ENCODE peak calls at places on chromosomes 7 and 10, in ten cellular contexts. One of them, this sample, is unnamed.
A peak's percentile ranks its signal among the peaks of the same experiment; 100 is the strongest.

GRCh38 chr10:95359466-95359865 is 68.7 kb upstream of the PDLIM1 start:
- DNase-seq in HCT116: no peak
- DNase-seq in H1: no peak
- DNase-seq in transverse colon: no peak
- DNase-seq in stomach: no peak
- DNase-seq in Panc1: no peak
- DNase-seq in upper lobe of left lung: no peak
- DNase-seq in GM23338: no peak
- DNase-seq in breast epithelium: no peak
- DNase-seq in SK-N-SH: no peak
- DNase-seq in this sample: no peak

GRCh38 chr7:28132959-28133745 is 47.4 kb downstream of the JAZF1 start:
- DNase-seq in HCT116: no peak
- DNase-seq in H1: no peak
- DNase-seq in transverse colon: no peak
- DNase-seq in stomach: no peak
- DNase-seq in Panc1: no peak
- DNase-seq in upper lobe of left lung: no peak
- DNase-seq in GM23338: no peak
- DNase-seq in breast epithelium: no peak
- DNase-seq in SK-N-SH: peak; percentile 41
- DNase-seq in this sample: no peak

GRCh38 chr10:51629969-51630617 is 69.3 kb downstream of the CSTF2T start:
- DNase-seq in HCT116: no peak
- DNase-seq in H1: no peak
- DNase-seq in transverse colon: no peak
- DNase-seq in stomach: no peak
- DNase-seq in Panc1: no peak
- DNase-seq in upper lobe of left lung: no peak
- DNase-seq in GM23338: no peak
- DNase-seq in breast epithelium: no peak
- DNase-seq in SK-N-SH: no peak
- DNase-seq in this sample: no peak

GRCh38 chr10:43846187-43846680 is 197.6 kb upstream of the ZNF32 start:
- DNase-seq in HCT116: no peak
- DNase-seq in H1: no peak
- DNase-seq in transverse colon: no peak
- DNase-seq in stomach: no peak
- DNase-seq in Panc1: no peak
- DNase-seq in upper lobe of left lung: no peak
- DNase-seq in GM23338: no peak
- DNase-seq in breast epithelium: no peak
- DNase-seq in SK-N-SH: no peak
- DNase-seq in this sample: no peak

GRCh38 chr7:114084381-114085312 is 165.8 kb upstream of the PPP1R3A start:
- DNase-seq in HCT116: no peak
- DNase-seq in H1: no peak
- DNase-seq in transverse colon: peak; percentile 72
- DNase-seq in stomach: peak; percentile 50
- DNase-seq in Panc1: no peak
- DNase-seq in upper lobe of left lung: peak; percentile 37
- DNase-seq in GM23338: peak; percentile 58
- DNase-seq in breast epithelium: peak; percentile 27
- DNase-seq in SK-N-SH: peak; percentile 44
- DNase-seq in this sample: peak; percentile 74

GRCh38 chr10:31064334-31064733 is 32.7 kb upstream of the ZNF438 start:
- DNase-seq in HCT116: no peak
- DNase-seq in H1: no peak
- DNase-seq in transverse colon: no peak
- DNase-seq in stomach: no peak
- DNase-seq in Panc1: no peak
- DNase-seq in upper lobe of left lung: no peak
- DNase-seq in GM23338: no peak
- DNase-seq in breast epithelium: no peak
- DNase-seq in SK-N-SH: no peak
- DNase-seq in this sample: no peak

GRCh38 chr10:117175215-117175900 is 21.9 kb upstream of the KCNK18 start:
- DNase-seq in HCT116: no peak
- DNase-seq in H1: no peak
- DNase-seq in transverse colon: peak; percentile 22
- DNase-seq in stomach: no peak
- DNase-seq in Panc1: no peak
- DNase-seq in upper lobe of left lung: peak; percentile 37
- DNase-seq in GM23338: peak; percentile 40
- DNase-seq in breast epithelium: no peak
- DNase-seq in SK-N-SH: peak; percentile 62
- DNase-seq in this sample: peak; percentile 87

GRCh38 chr10:69124558-69125121 is 662 bp downstream of the VPS26A start:
- DNase-seq in HCT116: peak; percentile 26
- DNase-seq in H1: no peak
- DNase-seq in transverse colon: peak; percentile 72
- DNase-seq in stomach: peak; percentile 56
- DNase-seq in Panc1: no peak
- DNase-seq in upper lobe of left lung: peak; percentile 69
- DNase-seq in GM23338: peak; percentile 69
- DNase-seq in breast epithelium: peak; percentile 24
- DNase-seq in SK-N-SH: peak; percentile 44
- DNase-seq in this sample: peak; percentile 85

GRCh38 chr10:131242007-131242406 is 69.5 kb downstream of the TCERG1L start:
- DNase-seq in HCT116: peak; percentile 0
- DNase-seq in H1: no peak
- DNase-seq in transverse colon: no peak
- DNase-seq in stomach: peak; percentile 36
- DNase-seq in Panc1: no peak
- DNase-seq in upper lobe of left lung: no peak
- DNase-seq in GM23338: peak; percentile 55
- DNase-seq in breast epithelium: no peak
- DNase-seq in SK-N-SH: peak; percentile 73
- DNase-seq in this sample: peak; percentile 57

GRCh38 chr10:84539244-84539643 is 210.9 kb downstream of the CCSER2 start:
- DNase-seq in HCT116: no peak
- DNase-seq in H1: no peak
- DNase-seq in transverse colon: no peak
- DNase-seq in stomach: no peak
- DNase-seq in Panc1: no peak
- DNase-seq in upper lobe of left lung: no peak
- DNase-seq in GM23338: no peak
- DNase-seq in breast epithelium: no peak
- DNase-seq in SK-N-SH: no peak
- DNase-seq in this sample: no peak

GRCh38 chr10:84541289-84541637 is 212.9 kb downstream of the CCSER2 start:
- DNase-seq in HCT116: no peak
- DNase-seq in H1: no peak
- DNase-seq in transverse colon: no peak
- DNase-seq in stomach: no peak
- DNase-seq in Panc1: no peak
- DNase-seq in upper lobe of left lung: no peak
- DNase-seq in GM23338: peak; percentile 93
- DNase-seq in breast epithelium: no peak
- DNase-seq in SK-N-SH: no peak
- DNase-seq in this sample: no peak

GRCh38 chr10:84538036-84538435 is 209.6 kb downstream of the CCSER2 start:
- DNase-seq in HCT116: no peak
- DNase-seq in H1: no peak
- DNase-seq in transverse colon: no peak
- DNase-seq in stomach: no peak
- DNase-seq in Panc1: no peak
- DNase-seq in upper lobe of left lung: no peak
- DNase-seq in GM23338: no peak
- DNase-seq in breast epithelium: no peak
- DNase-seq in SK-N-SH: no peak
- DNase-seq in this sample: no peak

GRCh38 chr10:84540617-84541288 is 212.4 kb downstream of the CCSER2 start:
- DNase-seq in HCT116: no peak
- DNase-seq in H1: no peak
- DNase-seq in transverse colon: peak; percentile 44
- DNase-seq in stomach: peak; percentile 64
- DNase-seq in Panc1: no peak
- DNase-seq in upper lobe of left lung: peak; percentile 56
- DNase-seq in GM23338: peak; percentile 91
- DNase-seq in breast epithelium: no peak
- DNase-seq in SK-N-SH: no peak
- DNase-seq in this sample: peak; percentile 90

GRCh38 chr10:84540022-84540616 is 211.7 kb downstream of the CCSER2 start:
- DNase-seq in HCT116: no peak
- DNase-seq in H1: no peak
- DNase-seq in transverse colon: no peak
- DNase-seq in stomach: no peak
- DNase-seq in Panc1: no peak
- DNase-seq in upper lobe of left lung: no peak
- DNase-seq in GM23338: no peak
- DNase-seq in breast epithelium: no peak
- DNase-seq in SK-N-SH: no peak
- DNase-seq in this sample: no peak
- H3K27ac ChIP-seq in HCT116: no peak overlapping the region
- H3K27ac ChIP-seq in H1: no peak overlapping the region
- H3K27ac ChIP-seq in transverse colon: no peak overlapping the region
- H3K27ac ChIP-seq in stomach: no peak overlapping the region
- H3K27ac ChIP-seq in Panc1: no peak overlapping the region
- H3K27ac ChIP-seq in upper lobe of left lung: no peak overlapping the region
- H3K27ac ChIP-seq in GM23338: no peak overlapping the region
- H3K27ac ChIP-seq in breast epithelium: no peak overlapping the region
- H3K27ac ChIP-seq in SK-N-SH: peak overlapping the region; percentile 18
- H3K27ac ChIP-seq in this sample: no peak overlapping the region

GRCh38 chr7:139875821-139876241 is 46.8 kb downstream of the TBXAS1 start:
- DNase-seq in HCT116: no peak
- DNase-seq in H1: no peak
- DNase-seq in transverse colon: no peak
- DNase-seq in stomach: no peak
- DNase-seq in Panc1: no peak
- DNase-seq in upper lobe of left lung: peak; percentile 56
- DNase-seq in GM23338: no peak
- DNase-seq in breast epithelium: no peak
- DNase-seq in SK-N-SH: no peak
- DNase-seq in this sample: peak; percentile 82
- H3K4me1 ChIP-seq in HCT116: no peaks in the 10 kb centered on the region
- H3K4me1 ChIP-seq in H1: no peaks in the 10 kb centered on the region
- H3K4me1 ChIP-seq in transverse colon: no peaks in the 10 kb centered on the region
- H3K4me1 ChIP-seq in stomach: peaks cover 13% of the 10 kb centered on the region
- H3K4me1 ChIP-seq in Panc1: no peaks in the 10 kb centered on the region
- H3K4me1 ChIP-seq in upper lobe of left lung: peaks cover 36% of the 10 kb centered on the region
- H3K4me1 ChIP-seq in GM23338: no peaks in the 10 kb centered on the region
- H3K4me1 ChIP-seq in breast epithelium: no peaks in the 10 kb centered on the region
- H3K4me1 ChIP-seq in SK-N-SH: peaks cover 4% of the 10 kb centered on the region
- H3K4me1 ChIP-seq in this sample: peaks cover 17% of the 10 kb centered on the region

GRCh38 chr7:140635821-140636220 is 4.8 kb downstream of the DENND2A start:
- DNase-seq in HCT116: no peak
- DNase-seq in H1: no peak
- DNase-seq in transverse colon: no peak
- DNase-seq in stomach: no peak
- DNase-seq in Panc1: no peak
- DNase-seq in upper lobe of left lung: no peak
- DNase-seq in GM23338: peak; percentile 56
- DNase-seq in breast epithelium: no peak
- DNase-seq in SK-N-SH: no peak
- DNase-seq in this sample: no peak

GRCh38 chr7:140640727-140641531 is at the start of gene DENND2A:
- DNase-seq in HCT116: no peak
- DNase-seq in H1: no peak
- DNase-seq in transverse colon: peak; percentile 57
- DNase-seq in stomach: peak; percentile 53
- DNase-seq in Panc1: no peak
- DNase-seq in upper lobe of left lung: peak; percentile 39
- DNase-seq in GM23338: peak; percentile 90
- DNase-seq in breast epithelium: no peak
- DNase-seq in SK-N-SH: peak; percentile 99
- DNase-seq in this sample: peak; percentile 81

GRCh38 chr7:140639366-140640053 is 1.1 kb downstream of the DENND2A start:
- DNase-seq in HCT116: no peak
- DNase-seq in H1: no peak
- DNase-seq in transverse colon: no peak
- DNase-seq in stomach: no peak
- DNase-seq in Panc1: no peak
- DNase-seq in upper lobe of left lung: no peak
- DNase-seq in GM23338: peak; percentile 51
- DNase-seq in breast epithelium: no peak
- DNase-seq in SK-N-SH: peak; percentile 66
- DNase-seq in this sample: peak; percentile 62

GRCh38 chr7:140640060-140640611 is 477 bp downstream of the DENND2A start:
- DNase-seq in HCT116: no peak
- DNase-seq in H1: no peak
- DNase-seq in transverse colon: peak; percentile 38
- DNase-seq in stomach: peak; percentile 34
- DNase-seq in Panc1: no peak
- DNase-seq in upper lobe of left lung: no peak
- DNase-seq in GM23338: peak; percentile 74
- DNase-seq in breast epithelium: no peak
- DNase-seq in SK-N-SH: peak; percentile 91
- DNase-seq in this sample: peak; percentile 82

DNA sequence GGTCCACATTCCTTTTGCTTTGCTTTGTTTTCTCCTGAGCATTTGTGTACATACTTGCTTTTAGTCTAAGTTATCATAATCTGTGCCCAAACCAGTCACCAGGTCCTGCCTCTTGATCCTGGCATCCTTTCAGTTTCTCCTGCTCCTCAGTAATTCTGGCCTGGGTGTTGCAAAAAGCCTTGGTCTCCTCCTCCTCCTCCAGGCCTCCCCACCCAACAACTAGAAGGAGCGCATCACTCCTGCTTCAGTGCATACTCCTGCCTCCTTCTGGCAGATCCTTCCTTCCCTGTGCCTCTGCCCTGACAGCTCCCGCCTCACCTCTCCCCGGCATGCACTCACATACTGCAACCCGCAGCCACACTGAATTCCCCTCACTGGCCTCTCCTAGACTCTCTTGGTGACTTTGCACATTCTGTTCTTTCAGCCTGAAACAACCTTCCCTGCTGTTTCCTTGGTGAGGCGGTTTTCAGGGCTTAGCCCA is 2.3 kb downstream of the DENND2A start:
- DNase-seq in HCT116: no peak
- DNase-seq in H1: no peak
- DNase-seq in transverse colon: no peak
- DNase-seq in stomach: no peak
- DNase-seq in Panc1: no peak
- DNase-seq in upper lobe of left lung: no peak
- DNase-seq in GM23338: peak; percentile 69
- DNase-seq in breast epithelium: no peak
- DNase-seq in SK-N-SH: no peak
- DNase-seq in this sample: peak; percentile 46
- TF ChIP-seq POLR2AphosphoS5 in HCT116: no peak
- TF ChIP-seq POLR2AphosphoS5 in H1: no peak
- TF ChIP-seq POLR2AphosphoS5 in transverse colon: no peak
- TF ChIP-seq POLR2AphosphoS5 in stomach: no peak
- TF ChIP-seq POLR2AphosphoS5 in Panc1: no peak
- TF ChIP-seq POLR2AphosphoS5 in upper lobe of left lung: no peak
- TF ChIP-seq POLR2AphosphoS5 in GM23338: no peak
- TF ChIP-seq POLR2AphosphoS5 in breast epithelium: no peak
- TF ChIP-seq POLR2AphosphoS5 in SK-N-SH: no peak
- TF ChIP-seq POLR2AphosphoS5 in this sample: no peak

DNA sequence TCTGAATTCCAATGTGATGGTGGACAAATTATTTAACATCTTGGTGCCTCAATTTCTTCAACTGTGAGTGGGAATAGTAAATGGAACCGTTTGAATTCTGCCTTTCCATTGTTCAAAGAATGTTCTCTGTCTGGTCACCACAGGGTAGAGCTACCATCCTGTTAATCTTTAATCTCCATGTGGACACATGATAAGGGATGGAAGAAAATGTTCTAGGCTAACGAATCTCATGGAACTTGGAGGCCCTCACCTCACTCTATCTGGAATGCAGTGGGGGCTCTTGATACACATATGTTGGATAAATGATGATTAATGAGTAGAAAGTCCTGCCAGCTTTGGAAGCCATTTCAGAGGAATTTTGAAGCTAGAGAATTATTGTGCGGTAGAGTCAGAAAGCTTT is 118.5 kb upstream of the HABP2 start:
- DNase-seq in HCT116: no peak
- DNase-seq in H1: no peak
- DNase-seq in transverse colon: no peak
- DNase-seq in stomach: no peak
- DNase-seq in Panc1: no peak
- DNase-seq in upper lobe of left lung: no peak
- DNase-seq in GM23338: no peak
- DNase-seq in breast epithelium: no peak
- DNase-seq in SK-N-SH: no peak
- DNase-seq in this sample: no peak
- H3K27ac ChIP-seq in HCT116: no peak overlapping the region
- H3K27ac ChIP-seq in H1: no peak overlapping the region
- H3K27ac ChIP-seq in transverse colon: no peak overlapping the region
- H3K27ac ChIP-seq in stomach: no peak overlapping the region
- H3K27ac ChIP-seq in Panc1: no peak overlapping the region
- H3K27ac ChIP-seq in upper lobe of left lung: no peak overlapping the region
- H3K27ac ChIP-seq in GM23338: no peak overlapping the region
- H3K27ac ChIP-seq in breast epithelium: no peak overlapping the region
- H3K27ac ChIP-seq in SK-N-SH: no peak overlapping the region
- H3K27ac ChIP-seq in this sample: no peak overlapping the region

This sample was measured in spleen.